ENCODE peak calls at places on chromosomes 4 and X, in seven cellular contexts. F is IMR-90; A is CD8-positive, alpha-beta T cell; P is cardiac muscle cell; I is H9; S is upper lobe of right lung; E is A549. M is an unnamed sample. For H3K4me1, the result is how much of the 10 kb centered on the place peaks cover.

GRCh38 chr4:15961778-15962510 is 1.0 kb downstream of the FGFBP2 start:
- DNase-seq in S (no peak), A (peak), E (no peak), P (no peak), I (no peak), F (no peak), M (no peak)

GRCh38 chr4:37537484-37537883 is 148.7 kb downstream of the RELL1 start:
- DNase-seq in P (no peak), S (no peak), A (no peak), I (no peak), E (no peak), F (no peak), M (no peak)

GRCh38 chr4:70711599-70711998 is 10.2 kb upstream of the RUFY3 start:
- DNase-seq in I (no peak), P (no peak), E (no peak), A (no peak), S (no peak), F (no peak), M (no peak)

GRCh38 chr4:57303012-57303751 is 193.0 kb upstream of the IGFBP7 start:
- DNase-seq in F (no peak), I (no peak), S (no peak), E (peak), P (peak), A (no peak), M (no peak)

GRCh38 chr4:101288365-101289145 is 58.8 kb downstream of the PPP3CA start:
- DNase-seq in E (no peak), P (no peak), S (no peak), F (peak), I (no peak), A (no peak), M (no peak)

GRCh38 chr4:181416966-181417365 is 826.2 kb upstream of the TENM3 start:
- DNase-seq in A (no peak), P (no peak), E (no peak), I (no peak), F (no peak), S (no peak), M (no peak)

GRCh38 chr4:155529197-155529596 is 137.5 kb upstream of the GUCY1A1 start:
- DNase-seq in P (peak), E (no peak), I (no peak), F (no peak), A (no peak), S (no peak), M (no peak)

GRCh38 chrX:108020631-108021030 is 24.2 kb upstream of the VSIG1 start:
- DNase-seq in F (peak), I (no peak), S (no peak), E (peak), A (peak), P (peak), M (no peak)

GRCh38 chr4:182885738-182886077 is 31.5 kb downstream of the DCTD start:
- DNase-seq in A (no peak), S (no peak), I (no peak), P (no peak), F (peak), E (no peak), M (no peak)

GRCh38 chrX:130680164-130681035 is 222.6 kb downstream of the ENOX2 start:
- DNase-seq in F (peak), P (no peak), A (no peak), S (no peak), I (no peak), E (no peak), M (no peak)

GRCh38 chr4:173436149-173436579 is 37.2 kb upstream of the SCRG1 start:
- DNase-seq in F (peak), E (no peak), S (no peak), P (no peak), A (no peak), I (no peak), M (no peak)

GRCh38 chr4:116073051-116073450 is 959.6 kb upstream of the NDST4 start:
- DNase-seq in E (no peak), A (no peak), I (no peak), P (no peak), F (no peak), S (no peak), M (no peak)

GRCh38 chrX:42732506-42732905 is 45.5 kb downstream of the PPP1R2C start:
- DNase-seq in E (no peak), I (no peak), F (no peak), S (no peak), P (no peak), A (no peak), M (no peak)

GRCh38 chrX:40945366-40945713 is 139.9 kb upstream of the USP9X start:
- DNase-seq in F (peak), S (no peak), P (no peak), A (no peak), E (peak), I (no peak), M (no peak)

GRCh38 chrX:31209005-31209612 is 137.3 kb upstream of the FTHL17 start:
- DNase-seq in F (peak), E (no peak), I (no peak), S (no peak), A (no peak), P (no peak), M (no peak)

GRCh38 chrX:136171420-136171819 is 24.1 kb downstream of the FHL1 start:
- DNase-seq in E (no peak), P (no peak), I (no peak), A (no peak), S (no peak), F (no peak), M (no peak)

GRCh38 chr4:94890579-94890978 is 132.8 kb downstream of the BMPR1B start:
- DNase-seq in I (no peak), S (no peak), E (no peak), A (no peak), F (no peak), P (no peak), M (no peak)

GRCh38 chrX:29652484-29652883 is 562.9 kb upstream of the MAGEB2 start:
- DNase-seq in F (peak), A (no peak), E (no peak), I (no peak), P (no peak), S (no peak), M (no peak)

GRCh38 chrX:65451663-65452062 is 82.9 kb downstream of the LAS1L start:
- DNase-seq in F (peak), E (peak), A (no peak), S (no peak), P (peak), I (no peak), M (peak)

GRCh38 chr4:648579-649292 is 23.4 kb downstream of the PDE6B start:
- DNase-seq in P (peak), F (no peak), A (no peak), E (no peak), I (no peak), S (no peak), M (no peak)

GRCh38 chr4:53659737-53660136 is 68.5 kb upstream of the LNX1 start:
- DNase-seq in S (no peak), I (no peak), F (no peak), E (no peak), A (no peak), P (no peak), M (no peak)

GRCh38 chr4:134999169-134999568 is 797.6 kb upstream of the PABPC4L start:
- DNase-seq in E (no peak), P (no peak), I (no peak), F (no peak), S (no peak), A (no peak), M (no peak)

GRCh38 chrX:11398785-11399184 is 105.6 kb downstream of the AMELX start:
- DNase-seq in S (no peak), P (no peak), I (no peak), F (peak), A (no peak), E (no peak), M (no peak)

GRCh38 chrX:38878674-38879375 is 77.6 kb downstream of the MID1IP1 start:
- DNase-seq in I (no peak), F (no peak), S (no peak), A (no peak), E (no peak), P (no peak), M (no peak)

DNA sequence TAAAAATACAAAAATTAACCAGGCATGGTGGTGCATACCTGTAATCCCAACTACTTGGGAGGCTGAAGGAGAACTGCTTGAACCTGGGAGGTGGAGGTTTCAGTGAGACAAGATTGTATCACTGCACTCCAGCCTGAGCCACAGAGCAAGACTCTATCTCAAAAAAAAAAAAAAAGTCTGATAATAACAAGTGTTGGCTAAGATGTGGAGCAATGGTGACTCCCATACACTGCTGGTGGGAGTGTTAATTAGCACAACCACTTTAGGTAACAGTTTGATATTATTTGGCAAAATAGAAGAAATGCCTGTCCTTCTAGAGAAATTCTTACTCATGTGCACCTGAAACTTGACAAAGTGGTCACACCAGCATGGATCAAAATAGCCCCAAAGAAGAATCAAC is 106.2 kb upstream of the SLC34A2 start:
- DNase-seq in A (no peak), I (no peak), E (no peak), F (no peak), S (no peak), P (no peak), M (no peak)
- H3K4me1 ChIP-seq in A (under half), I (under half), E (under half), F (under half), S (under half), P (under half), M (under half)

GRCh38 chr4:108219998-108220397 is 51.3 kb upstream of the LEF1 start:
- DNase-seq in F (no peak), A (no peak), E (no peak), I (no peak), S (no peak), P (no peak), M (no peak)
- H3K4me1 ChIP-seq in F (under half), A (under half), E (under half), I (under half), S (under half), P (under half), M (under half)

GRCh38 chr4:78569291-78569821 is 17.8 kb downstream of the ANXA3 start:
- DNase-seq in S (no peak), I (no peak), P (no peak), F (peak), E (peak), A (no peak), M (no peak)

GRCh38 chr4:78565971-78566372 is 14.4 kb downstream of the ANXA3 start:
- DNase-seq in F (peak), S (no peak), I (no peak), E (peak), A (no peak), P (no peak), M (no peak)

GRCh38 chr4:78566834-78567501 is 15.4 kb downstream of the ANXA3 start:
- DNase-seq in E (no peak), S (no peak), A (no peak), F (no peak), P (no peak), I (no peak), M (no peak)

GRCh38 chr4:78568640-78569261 is 17.2 kb downstream of the ANXA3 start:
- DNase-seq in A (no peak), I (no peak), E (peak), P (no peak), S (no peak), F (no peak), M (no peak)

DNA sequence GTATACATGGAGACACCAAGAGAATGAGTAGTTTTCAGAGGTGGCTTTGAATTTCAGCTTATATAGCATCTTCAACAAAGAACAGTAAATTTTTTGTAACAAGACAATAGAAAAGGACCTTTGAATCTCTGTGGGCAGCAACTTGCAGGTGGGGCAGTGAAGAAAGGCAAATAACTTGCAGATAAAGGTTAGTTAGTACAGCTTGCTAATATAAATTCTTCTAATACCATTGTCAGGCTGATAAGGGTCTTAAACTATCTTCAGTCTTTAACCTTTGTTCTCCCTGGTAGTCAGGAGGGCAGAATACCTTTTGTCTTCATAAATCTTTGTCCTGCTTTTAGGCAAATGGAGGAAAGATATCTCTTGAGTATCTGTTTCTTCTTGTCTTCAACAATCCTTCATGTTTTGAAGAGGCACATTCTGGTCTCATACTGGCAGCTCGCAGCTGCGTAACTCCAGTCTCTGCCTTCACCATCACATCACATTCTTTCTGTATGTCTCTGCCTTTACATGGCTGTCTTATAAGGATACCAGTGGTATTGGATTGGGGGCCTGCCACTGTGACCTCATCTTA is 16.0 kb downstream of the ANXA3 start:
- DNase-seq in E (no peak), A (no peak), P (no peak), S (no peak), F (no peak), I (no peak), M (no peak)
- H3K4me1 ChIP-seq in E (half or more), A (under half), P (under half), S (under half), F (under half), I (under half), M (under half)

GRCh38 chr4:151473521-151474097 is 64.6 kb downstream of the FHIP1A start:
- DNase-seq in A (no peak), S (no peak), F (no peak), I (no peak), P (peak), E (no peak), M (no peak)

GRCh38 chr4:151471728-151472127 is 62.8 kb downstream of the FHIP1A start:
- DNase-seq in F (no peak), I (no peak), A (no peak), E (no peak), S (no peak), P (no peak), M (no peak)

GRCh38 chr4:151475338-151475737 is 66.4 kb downstream of the FHIP1A start:
- DNase-seq in F (no peak), P (no peak), S (no peak), I (no peak), A (no peak), E (no peak), M (no peak)

GRCh38 chr4:151472711-151473110 is 63.7 kb downstream of the FHIP1A start:
- DNase-seq in S (no peak), I (no peak), A (no peak), F (peak), P (no peak), E (no peak), M (no peak)

GRCh38 chr4:151472297-151472696 is 63.3 kb downstream of the FHIP1A start:
- DNase-seq in I (no peak), S (no peak), P (no peak), E (no peak), A (no peak), F (no peak), M (no peak)
- H3K4me1 ChIP-seq in I (under half), S (under half), P (under half), E (under half), A (under half), F (under half), M (under half)

DNA sequence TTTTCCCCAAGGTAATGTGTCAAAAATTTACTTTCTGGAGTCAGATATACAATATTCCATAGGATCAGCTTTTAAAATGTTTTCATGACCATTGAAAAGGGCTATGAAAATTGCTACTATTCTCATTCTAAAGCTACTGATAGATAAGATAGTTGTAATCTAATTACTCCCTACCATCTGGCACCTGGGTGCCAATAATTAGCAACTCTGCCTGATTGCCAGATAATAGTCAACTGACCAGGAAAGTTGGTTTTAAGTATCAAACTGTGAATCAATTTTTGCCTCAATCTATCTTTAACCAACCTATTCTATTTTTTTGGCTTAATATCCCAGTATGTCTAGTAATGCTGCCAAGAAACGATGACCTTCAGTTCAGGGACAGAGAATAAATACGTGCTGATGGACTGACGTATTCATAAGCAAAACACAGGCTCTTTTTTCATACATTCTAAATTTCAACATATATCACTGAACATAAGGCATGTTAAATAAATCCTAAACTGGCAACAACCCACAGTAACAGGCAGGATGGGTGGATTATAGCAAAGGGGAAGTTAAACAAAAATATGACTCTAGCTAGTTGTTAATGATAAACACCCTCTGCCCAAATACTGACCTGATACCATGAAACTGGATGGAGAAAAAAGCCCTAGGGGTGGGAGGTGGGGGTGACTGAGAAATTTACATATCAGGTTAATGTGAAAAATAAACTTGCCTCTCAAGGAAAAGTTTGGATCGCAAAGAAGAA is 18.2 kb downstream of the SH3RF1 start:
- DNase-seq in E (no peak), F (peak), P (no peak), I (no peak), A (no peak), S (no peak), M (no peak)
- H3K4me1 ChIP-seq in E (half or more), F (under half), P (under half), I (under half), A (under half), S (half or more), M (under half)

GRCh38 chrX:153433161-153433680 is 12.6 kb downstream of the TREX2 start:
- DNase-seq in P (no peak), A (no peak), F (no peak), I (no peak), S (no peak), E (no peak), M (no peak)
- H3K4me1 ChIP-seq in P (under half), A (under half), F (under half), I (under half), S (under half), E (under half), M (under half)

GRCh38 chrX:6910218-6910617 is 237.3 kb upstream of the STS start:
- DNase-seq in S (no peak), I (no peak), F (no peak), A (no peak), P (no peak), E (no peak), M (no peak)

GRCh38 chrX:6904178-6904577 is 243.3 kb upstream of the STS start:
- DNase-seq in S (no peak), E (no peak), I (no peak), A (no peak), F (no peak), P (no peak), M (no peak)

GRCh38 chrX:6909396-6909795 is 238.1 kb upstream of the STS start:
- DNase-seq in I (no peak), P (no peak), E (no peak), F (no peak), A (no peak), S (no peak), M (no peak)
- H3K4me1 ChIP-seq in I (under half), P (under half), E (under half), F (under half), A (under half), S (under half), M (under half)

DNA sequence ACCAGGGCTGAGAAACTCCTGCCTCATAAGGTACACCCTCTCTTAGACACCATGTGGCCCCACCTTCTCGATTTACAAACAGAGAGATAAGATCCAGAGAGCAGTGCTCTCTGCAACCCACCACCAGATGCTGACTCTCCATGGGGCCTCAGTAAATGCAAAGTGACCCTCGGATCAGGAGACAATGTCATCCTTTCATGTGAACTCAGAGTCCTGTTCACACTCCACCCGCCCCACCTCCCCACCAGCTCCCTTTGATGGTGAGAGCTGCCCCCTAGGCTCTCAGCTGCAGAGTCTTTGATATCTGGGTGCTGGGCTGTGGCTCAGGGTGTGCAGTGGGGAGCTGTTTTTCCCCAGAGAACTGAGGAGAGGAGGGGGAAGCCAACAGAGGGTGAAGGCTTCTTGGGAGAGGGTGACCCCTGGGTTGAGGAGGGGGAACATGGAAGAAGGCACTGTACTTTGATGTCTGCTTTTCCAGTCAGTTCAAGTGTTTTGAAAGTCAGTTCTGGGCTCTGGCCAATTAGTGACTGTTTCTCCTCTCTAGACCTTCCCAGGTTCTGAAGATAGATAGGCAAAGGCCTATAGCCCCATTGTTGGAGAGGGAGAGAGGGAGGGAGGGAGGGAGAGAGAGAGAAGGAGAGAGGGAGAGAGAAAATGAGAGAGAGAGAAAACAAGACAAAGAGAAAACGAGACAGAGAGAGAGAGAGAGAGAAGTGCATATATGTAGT is 88.2 kb downstream of the SCD5 start:
- DNase-seq in F (no peak), S (no peak), P (no peak), E (no peak), A (no peak), I (peak), M (peak)
- H3K4me1 ChIP-seq in F (under half), S (under half), P (under half), E (under half), A (under half), I (under half), M (under half)

GRCh38 chrX:132665676-132666075 is 176.8 kb upstream of the MBNL3 start:
- DNase-seq in S (no peak), E (no peak), P (no peak), F (no peak), I (no peak), A (no peak), M (no peak)

GRCh38 chrX:132676561-132677186 is 187.8 kb upstream of the MBNL3 start:
- DNase-seq in E (no peak), F (no peak), A (no peak), P (peak), S (no peak), I (peak), M (no peak)

GRCh38 chrX:132676102-132676501 is 187.3 kb upstream of the MBNL3 start:
- DNase-seq in A (no peak), F (no peak), I (no peak), E (no peak), P (no peak), S (no peak), M (no peak)

GRCh38 chrX:132669142-132669541 is 180.3 kb upstream of the MBNL3 start:
- DNase-seq in F (no peak), S (no peak), I (no peak), P (peak), A (no peak), E (no peak), M (no peak)

DNA sequence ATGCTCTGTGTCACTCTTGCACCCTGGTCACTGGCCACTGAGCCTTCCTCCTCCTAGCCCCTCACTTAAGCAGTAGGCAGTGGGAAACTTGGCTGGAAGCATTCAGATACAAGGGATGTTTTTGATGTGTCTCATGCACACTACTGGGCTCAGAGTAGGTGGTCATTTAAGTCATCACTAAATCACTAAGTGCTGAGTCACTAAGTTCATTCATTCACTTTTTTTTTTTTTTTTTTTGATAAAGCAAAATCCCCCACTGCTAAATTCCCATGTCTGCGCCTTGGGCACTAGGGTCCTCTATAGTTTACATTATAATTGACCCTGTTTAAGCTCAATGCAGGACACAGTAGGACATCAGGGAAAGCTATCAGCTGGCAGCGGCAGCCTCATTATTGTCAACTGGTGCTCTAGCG is 182.4 kb upstream of the MBNL3 start:
- DNase-seq in S (no peak), E (no peak), P (no peak), I (peak), A (no peak), F (peak), M (peak)
- H3K4me1 ChIP-seq in S (under half), E (under half), P (under half), I (under half), A (under half), F (under half), M (under half)